ENCODE peak calls at places on chromosomes 1 and 21, in four cellular contexts. B, K, T and Y are unnamed samples.

GRCh38 chr1:36852586-36852985 is 181.7 kb downstream of the GRIK3 start:
- DNase-seq in B (no peak), K (no peak), T (no peak), Y (no peak)

GRCh38 chr1:63523738-63524137 is 413 bp downstream of the EFCAB7 start:
- DNase-seq in B (no peak), K (peak; percentile 2), T (peak; percentile 6), Y (no peak)

GRCh38 chr1:171897304-171897703 is 56.0 kb downstream of the DNM3 start:
- DNase-seq in B (no peak), K (no peak), T (no peak), Y (no peak)

GRCh38 chr1:33301273-33301984 is 19.5 kb downstream of the A3GALT2 start:
- DNase-seq in B (no peak), K (no peak), T (no peak), Y (no peak)

GRCh38 chr1:98827041-98827440 is 165.5 kb downstream of the SNX7 start:
- DNase-seq in B (no peak), K (no peak), T (no peak), Y (no peak)

GRCh38 chr1:51284487-51284954 is 45.8 kb downstream of the TTC39A start:
- DNase-seq in B (no peak), K (no peak), T (peak; percentile 72), Y (peak; percentile 19)

GRCh38 chr1:74343191-74343590 is 108.0 kb downstream of the TNNI3K start:
- DNase-seq in B (no peak), K (no peak), T (peak; percentile 22), Y (no peak)

GRCh38 chr1:235002706-235003300 is 125.8 kb downstream of the TOMM20 start:
- DNase-seq in B (no peak), K (no peak), T (no peak), Y (no peak)

GRCh38 chr1:221715321-221716169 is 26.3 kb downstream of the DUSP10 start:
- DNase-seq in B (no peak), K (no peak), T (peak; percentile 56), Y (no peak)

GRCh38 chr1:168803696-168804510 is 74.9 kb upstream of the DPT start:
- DNase-seq in B (no peak), K (no peak), T (peak; percentile 26), Y (no peak)

GRCh38 chr1:232614811-232615210 is 15.1 kb downstream of the SIPA1L2 start:
- DNase-seq in B (no peak), K (no peak), T (no peak), Y (no peak)

GRCh38 chr1:39044762-39045161 is 18.6 kb downstream of the NDUFS5 start:
- DNase-seq in B (no peak), K (no peak), T (no peak), Y (no peak)

GRCh38 chr1:84847253-84848247 is 45.5 kb downstream of the LPAR3 start:
- DNase-seq in B (peak; percentile 61), K (peak; percentile 99), T (peak; percentile 95), Y (peak; percentile 98)

GRCh38 chr1:236890152-236891056 is 95.3 kb downstream of the MTR start:
- DNase-seq in B (no peak), K (no peak), T (no peak), Y (no peak)

GRCh38 chr1:91613594-91613993 is 112.9 kb downstream of the CDC7 start:
- DNase-seq in B (no peak), K (no peak), T (no peak), Y (no peak)

GRCh38 chr1:34681481-34682451 is 73.1 kb upstream of the GJB5 start:
- DNase-seq in B (no peak), K (peak; percentile 11), T (peak; percentile 57), Y (peak; percentile 6)

GRCh38 chr1:43522431-43522775 is 8.3 kb upstream of the PTPRF start:
- DNase-seq in B (no peak), K (no peak), T (no peak), Y (no peak)

GRCh38 chr1:228860911-228861829 is 125.9 kb downstream of the RHOU start:
- DNase-seq in B (no peak), K (peak; percentile 3), T (peak; percentile 83), Y (peak; percentile 63)

GRCh38 chr1:91091812-91092211 is 70.0 kb upstream of the ZNF644 start:
- DNase-seq in B (no peak), K (no peak), T (no peak), Y (no peak)

GRCh38 chr1:116487583-116487982 is 83.2 kb downstream of the CD58 start:
- DNase-seq in B (no peak), K (no peak), T (no peak), Y (no peak)

GRCh38 chr1:244801246-244801645 is 34.2 kb upstream of the COX20 start:
- DNase-seq in B (peak; percentile 69), K (no peak), T (peak; percentile 45), Y (no peak)

DNA sequence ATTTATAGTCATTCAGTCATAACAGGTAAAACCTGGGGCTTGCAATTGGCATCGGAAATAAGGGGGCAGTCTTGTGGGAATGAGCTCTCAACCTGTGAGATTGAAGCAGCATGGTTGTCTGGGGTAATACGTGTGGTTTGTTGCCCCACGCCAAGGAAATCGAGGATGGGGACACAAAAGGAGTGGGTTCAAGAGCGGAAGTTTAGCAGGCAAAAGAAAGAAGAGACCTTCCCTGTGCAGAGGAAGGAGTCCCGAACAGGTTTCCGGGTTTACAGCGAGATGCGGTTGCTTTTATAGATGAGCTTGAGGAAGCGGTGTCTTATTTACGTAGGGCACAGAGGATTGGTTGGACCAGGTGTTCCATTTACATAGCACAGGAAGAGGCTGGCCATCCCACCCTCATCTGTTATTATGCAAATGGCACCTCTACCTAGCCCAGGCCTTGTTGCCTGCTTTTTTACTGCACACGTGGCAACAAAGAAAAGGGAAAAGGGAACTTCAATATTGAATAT is 37.3 kb downstream of the IFNAR1 start:
- DNase-seq in B (peak; percentile 84), K (no peak), T (peak; percentile 42), Y (no peak)
- H3K4me3 ChIP-seq in B (peak overlapping the region; percentile 76), K (no peak overlapping the region), T (no peak overlapping the region), Y (peak overlapping the region; percentile 7)

GRCh38 chr1:6033124-6033523 is 12.6 kb upstream of the KCNAB2 start:
- DNase-seq in B (no peak), K (no peak), T (no peak), Y (no peak)

GRCh38 chr1:6034750-6035096 is 11.0 kb upstream of the KCNAB2 start:
- DNase-seq in B (no peak), K (no peak), T (no peak), Y (no peak)

GRCh38 chr1:6035265-6035664 is 10.4 kb upstream of the KCNAB2 start:
- DNase-seq in B (no peak), K (no peak), T (no peak), Y (no peak)

GRCh38 chr1:6035719-6036118 is 10.0 kb upstream of the KCNAB2 start:
- DNase-seq in B (no peak), K (no peak), T (no peak), Y (no peak)

DNA sequence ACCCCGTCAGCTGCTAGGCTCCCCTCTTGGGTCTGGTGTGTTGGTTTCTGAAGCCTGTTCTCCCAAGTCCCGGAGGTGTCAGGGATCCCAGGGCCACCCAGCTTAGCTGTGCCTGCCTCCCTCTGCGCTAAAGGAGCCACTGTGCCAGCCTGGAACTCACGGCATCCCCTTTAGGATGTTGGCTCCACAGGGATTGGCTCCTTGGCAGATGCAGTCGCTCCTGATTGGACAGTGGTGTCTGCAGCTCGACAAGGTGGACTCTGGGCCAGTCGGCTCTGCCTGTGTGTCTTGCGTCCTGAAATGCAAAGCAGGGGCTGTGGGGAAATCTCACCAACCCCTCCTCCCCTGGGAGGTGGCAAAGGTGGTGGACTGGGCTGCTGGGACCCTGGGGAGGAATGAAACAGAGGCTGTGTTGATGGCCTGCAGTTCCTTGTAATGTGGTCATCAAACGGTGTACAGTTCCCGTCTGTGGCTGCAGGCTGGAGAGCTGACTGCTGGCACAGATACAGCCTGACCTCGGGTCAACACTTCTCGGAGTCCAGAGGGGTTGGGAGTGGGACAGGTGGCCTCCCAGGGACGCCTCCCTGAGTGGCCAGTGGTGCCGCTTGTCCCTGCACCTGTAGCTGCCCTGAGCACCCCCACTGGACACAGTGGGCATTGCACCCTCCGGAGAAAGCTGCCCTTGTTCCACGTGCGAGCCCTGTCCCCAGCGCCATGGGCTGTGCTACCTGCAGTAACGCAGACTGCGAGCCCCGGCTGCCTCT is 11.5 kb upstream of the KCNAB2 start:
- DNase-seq in B (no peak), K (no peak), T (peak; percentile 69), Y (no peak)
- H3K4me3 ChIP-seq in B (no peak overlapping the region), K (no peak overlapping the region), T (no peak overlapping the region), Y (peak overlapping the region; percentile 30)

GRCh38 chr1:93111561-93111960 is 32.5 kb downstream of the MTF2 start:
- DNase-seq in B (no peak), K (no peak), T (no peak), Y (no peak)
- H3K4me3 ChIP-seq in B (no peak overlapping the region), K (no peak overlapping the region), T (no peak overlapping the region), Y (no peak overlapping the region)

GRCh38 chr1:17014671-17015567 is 3.2 kb upstream of the ATP13A2 start:
- DNase-seq in B (no peak), K (no peak), T (no peak), Y (no peak)
- H3K4me3 ChIP-seq in B (no peak overlapping the region), K (no peak overlapping the region), T (no peak overlapping the region), Y (no peak overlapping the region)

GRCh38 chr1:82110366-82111254 is 309.9 kb downstream of the ADGRL2 start:
- DNase-seq in B (no peak), K (no peak), T (no peak), Y (no peak)
- H3K4me3 ChIP-seq in B (no peak overlapping the region), K (no peak overlapping the region), T (no peak overlapping the region), Y (no peak overlapping the region)

DNA sequence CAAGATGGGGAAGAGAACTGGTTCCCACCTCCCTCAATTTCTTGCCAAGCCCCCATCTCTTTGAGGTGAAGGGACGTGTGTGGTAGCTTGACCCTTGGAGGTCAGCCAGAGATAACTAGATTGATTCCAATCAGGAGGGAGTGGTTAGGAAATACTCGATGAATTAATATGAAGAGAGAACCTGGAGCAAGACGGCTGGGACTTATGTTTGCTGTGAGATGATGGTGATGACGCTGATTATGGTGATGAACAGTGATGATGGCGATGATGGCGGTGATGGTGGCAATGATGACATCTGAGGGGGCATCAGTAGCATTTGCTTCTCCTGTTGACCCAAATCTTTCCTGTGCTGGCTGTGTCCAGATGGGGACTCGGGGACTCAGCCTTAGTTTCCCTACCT is 724 bp downstream of the PADI1 start:
- DNase-seq in B (peak; percentile 28), K (no peak), T (no peak), Y (no peak)
- H3K4me3 ChIP-seq in B (no peak overlapping the region), K (no peak overlapping the region), T (no peak overlapping the region), Y (no peak overlapping the region)